ENCODE peak calls at places on chromosomes 5 and 9, in five cellular contexts. U, W, N, J and G are unnamed samples.

GRCh38 chr5:135498662-135498995 is 37.1 kb downstream of the NEUROG1 start:
- DNase-seq in U (no peak), W (no peak), N (no peak), J (no peak), G (peak)

GRCh38 chr5:71904852-71905251 is 185.8 kb downstream of the CARTPT start:
- DNase-seq in U (no peak), W (no peak), N (no peak), J (no peak), G (no peak)

GRCh38 chr9:63817622-63818518 is 1467.1 kb downstream of the FOXD4L5 start:
- DNase-seq in U (peak), W (peak), N (peak), J (peak), G (peak)

GRCh38 chr9:19446361-19446861 is 37.6 kb downstream of the ACER2 start:
- DNase-seq in U (peak), W (no peak), N (no peak), J (no peak), G (no peak)

GRCh38 chr9:134778841-134779411 is 101.7 kb upstream of the FCN2 start:
- DNase-seq in U (peak), W (no peak), N (peak), J (no peak), G (no peak)

GRCh38 chr5:58469895-58470294 is 10.0 kb upstream of the PLK2 start:
- DNase-seq in U (no peak), W (no peak), N (no peak), J (no peak), G (no peak)

GRCh38 chr9:92120138-92120537 is 4.9 kb upstream of the SPTLC1 start:
- DNase-seq in U (no peak), W (no peak), N (no peak), J (no peak), G (no peak)

GRCh38 chr5:113984928-113985327 is 376.9 kb upstream of the KCNN2 start:
- DNase-seq in U (no peak), W (no peak), N (no peak), J (no peak), G (no peak)

GRCh38 chr5:39057745-39058144 is 16.5 kb downstream of the RICTOR start:
- DNase-seq in U (no peak), W (no peak), N (no peak), J (no peak), G (no peak)

GRCh38 chr9:115262477-115262876 is 144.5 kb upstream of the TNC start:
- DNase-seq in U (no peak), W (no peak), N (peak), J (no peak), G (peak)

GRCh38 chr9:72995131-72996024 is 42.5 kb upstream of the ALDH1A1 start:
- DNase-seq in U (no peak), W (no peak), N (no peak), J (no peak), G (no peak)

GRCh38 chr5:119063579-119064379 is 7.1 kb upstream of the DMXL1 start:
- DNase-seq in U (no peak), W (no peak), N (no peak), J (no peak), G (no peak)

GRCh38 chr5:39588176-39588575 is 163.4 kb upstream of the DAB2 start:
- DNase-seq in U (no peak), W (no peak), N (no peak), J (no peak), G (no peak)

GRCh38 chr5:147307170-147307569 is 72.3 kb downstream of the STK32A start:
- DNase-seq in U (no peak), W (no peak), N (no peak), J (no peak), G (no peak)

GRCh38 chr9:69086769-69087168 is 51.2 kb downstream of the FXN start:
- DNase-seq in U (no peak), W (no peak), N (no peak), J (no peak), G (no peak)

GRCh38 chr9:14769235-14769580 is 46.7 kb upstream of the CER1 start:
- DNase-seq in U (peak), W (no peak), N (no peak), J (no peak), G (no peak)

GRCh38 chr9:136457326-136457725 is 17.7 kb upstream of the INPP5E start:
- DNase-seq in U (no peak), W (no peak), N (no peak), J (no peak), G (no peak)

GRCh38 chr5:101561018-101561417 is 657.9 kb upstream of the ST8SIA4 start:
- DNase-seq in U (no peak), W (no peak), N (no peak), J (no peak), G (no peak)

GRCh38 chr9:88462191-88462590 is 72.8 kb upstream of the NXNL2 start:
- DNase-seq in U (no peak), W (no peak), N (no peak), J (no peak), G (no peak)

GRCh38 chr9:9998491-9999287 is 614.1 kb downstream of the PTPRD start:
- DNase-seq in U (peak), W (no peak), N (no peak), J (no peak), G (no peak)

GRCh38 chr5:151058891-151059611 is 21.8 kb downstream of the TNIP1 start:
- DNase-seq in U (no peak), W (peak), N (peak), J (peak), G (no peak)

GRCh38 chr9:113544001-113544340 is 80.4 kb downstream of the RGS3 start:
- DNase-seq in U (no peak), W (no peak), N (no peak), J (no peak), G (no peak)

GRCh38 chr9:34380511-34381315 is 4.0 kb upstream of the MYORG start:
- DNase-seq in U (peak), W (peak), N (peak), J (peak), G (peak)

GRCh38 chr9:16410601-16411285 is 459.7 kb downstream of the BNC2 start:
- DNase-seq in U (no peak), W (no peak), N (no peak), J (no peak), G (no peak)

DNA sequence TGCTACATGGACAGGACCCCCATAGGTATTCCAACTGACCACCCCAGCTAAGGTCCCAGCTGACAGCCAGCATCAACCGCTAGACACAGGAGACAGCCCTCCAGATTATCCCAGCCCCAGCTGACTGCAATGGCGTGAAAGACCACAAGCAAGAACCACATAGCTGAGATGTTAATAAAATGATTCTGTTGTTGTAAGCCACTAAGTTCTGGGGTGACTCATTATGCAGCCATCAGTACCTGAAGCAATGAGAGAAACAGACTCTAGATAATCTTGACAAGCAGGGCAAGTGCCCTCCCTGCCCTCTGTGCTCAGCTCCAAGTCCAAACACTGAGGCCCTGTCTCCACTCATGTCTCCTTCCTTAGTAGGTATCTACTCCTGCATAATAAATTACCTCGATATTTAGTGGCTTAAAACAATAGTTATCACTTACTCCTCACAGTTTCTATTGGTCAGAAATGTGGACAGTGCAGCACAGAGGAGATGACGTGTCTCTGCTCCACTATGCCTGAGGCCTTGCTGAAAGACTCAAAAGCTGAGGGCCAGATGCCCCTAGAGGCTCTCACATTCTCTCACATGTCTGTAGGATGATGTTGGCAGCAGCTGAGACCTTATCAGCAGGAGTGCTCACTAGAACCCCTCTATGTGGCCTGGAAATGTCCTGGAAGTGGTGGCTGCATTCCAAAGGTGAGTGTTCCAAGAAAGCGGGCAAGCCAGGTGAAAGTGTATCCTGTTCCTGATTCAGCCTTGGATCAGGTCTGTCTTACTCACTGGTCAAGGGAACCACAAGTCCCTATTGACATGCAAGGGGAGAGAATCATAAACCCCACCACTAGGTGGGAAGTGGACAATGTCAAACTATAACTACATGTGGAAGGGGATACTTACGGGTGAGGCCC is 2.5 kb downstream of the MGAT1 start:
- DNase-seq in U (no peak), W (no peak), N (peak), J (no peak), G (no peak)
- TF ChIP-seq CTCF in U (no peak), W (no peak), N (no peak), J (no peak), G (no peak)

DNA sequence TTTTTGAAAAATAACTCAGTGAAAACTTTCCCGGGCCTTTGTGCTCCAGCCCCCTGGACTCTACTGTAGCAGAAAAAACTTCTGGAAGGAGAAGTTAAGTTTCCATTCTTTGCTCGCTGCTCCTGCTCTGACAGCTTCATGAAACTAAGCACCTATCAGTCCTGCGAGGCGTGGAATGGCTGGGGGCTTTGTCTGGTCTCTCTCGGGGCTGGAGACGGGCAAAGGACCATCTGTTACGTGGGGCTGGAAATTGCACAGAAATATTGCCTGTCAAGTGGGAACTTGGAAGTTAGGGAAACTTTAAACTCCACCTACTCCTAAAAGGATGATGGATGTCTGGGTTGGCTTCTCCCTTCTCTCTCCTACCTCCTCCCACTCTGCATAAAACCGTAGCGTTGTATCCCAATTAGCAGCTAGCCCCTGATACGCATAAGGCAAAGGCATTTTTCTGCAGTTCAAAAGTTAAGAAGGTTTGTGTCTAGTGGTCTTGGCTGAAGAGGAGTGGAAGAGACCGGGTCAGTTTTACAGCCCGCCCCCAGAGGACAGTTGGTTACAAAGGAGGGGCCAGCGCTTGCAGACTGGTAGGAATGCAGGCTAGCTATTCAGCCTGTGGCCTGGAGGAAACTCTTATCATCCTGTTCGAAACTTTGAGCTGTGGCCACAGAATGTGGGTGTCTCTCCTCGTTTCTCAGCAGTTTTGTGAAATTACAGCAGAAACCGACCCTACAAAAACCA is 1.2 kb downstream of the FBXL7 start:
- DNase-seq in U (peak), W (no peak), N (no peak), J (no peak), G (no peak)
- TF ChIP-seq CTCF in U (peak), W (no peak), N (peak), J (no peak), G (peak)

GRCh38 chr5:123601610-123602009 is 89.6 kb downstream of the CSNK1G3 start:
- DNase-seq in U (no peak), W (no peak), N (no peak), J (no peak), G (no peak)

GRCh38 chr5:123610209-123610608 is 98.2 kb downstream of the CSNK1G3 start:
- DNase-seq in U (no peak), W (no peak), N (no peak), J (no peak), G (no peak)

GRCh38 chr5:123610665-123611406 is 98.9 kb downstream of the CSNK1G3 start:
- DNase-seq in U (peak), W (no peak), N (no peak), J (no peak), G (no peak)

GRCh38 chr5:123611407-123611709 is 99.4 kb downstream of the CSNK1G3 start:
- DNase-seq in U (no peak), W (no peak), N (no peak), J (no peak), G (no peak)

GRCh38 chr5:123605822-123606221 is 93.8 kb downstream of the CSNK1G3 start:
- DNase-seq in U (no peak), W (no peak), N (no peak), J (no peak), G (no peak)
- TF ChIP-seq CTCF in U (no peak), W (no peak), N (no peak), J (no peak), G (no peak)

GRCh38 chr9:132412089-132412488 is 2.1 kb downstream of the CFAP77 start:
- DNase-seq in U (peak), W (no peak), N (no peak), J (no peak), G (no peak)
- TF ChIP-seq CTCF in U (peak), W (peak), N (peak), J (peak), G (peak)